ENCODE peak calls at places on chromosome X, in seven cellular contexts. V is central memory CD8-positive, alpha-beta T cell; Q is NCI-H1105; E is activated naive CD4-positive, alpha-beta T cell treated with anti-CD3 and anti-CD28 coated beads, Interleukin-2, amount 10 ng/mL, durations not matched to agents 7 days and 5 days; H is activated T-cell treated with anti-CD3 and anti-CD28 coated beads for 1 hour; T is GM20000; A is RPMI8226. P is an unnamed sample.

GRCh38 chrX:153862369-153863250 is 23.4 kb downstream of the L1CAM start:
- DNase-seq in V (no peak), Q (no peak), E (no peak), H (no peak), T (no peak), A (no peak), P (no peak)

GRCh38 chrX:121030083-121030482 is 17.3 kb upstream of the GLUD2 start:
- DNase-seq in V (no peak), Q (no peak), E (no peak), H (no peak), T (no peak), A (no peak), P (no peak)

GRCh38 chrX:67503004-67503403 is 40.8 kb upstream of the AR start:
- DNase-seq in V (no peak), Q (no peak), E (no peak), H (no peak), T (no peak), A (no peak), P (no peak)

GRCh38 chrX:17669458-17669857 is 67.8 kb upstream of the SCML1 start:
- DNase-seq in V (no peak), Q (no peak), E (no peak), H (no peak), T (no peak), A (no peak), P (no peak)

GRCh38 chrX:131762802-131763234 is 218.9 kb downstream of the OR13H1 start:
- DNase-seq in V (no peak), Q (no peak), E (no peak), H (no peak), T (no peak), A (peak), P (no peak)

GRCh38 chrX:152915541-152916241 is 17.8 kb downstream of the ZNF185 start:
- DNase-seq in V (no peak), Q (no peak), E (peak), H (no peak), T (peak), A (peak), P (peak)

GRCh38 chrX:120736989-120737388 is 107.1 kb upstream of the C1GALT1C1 start:
- DNase-seq in V (no peak), Q (no peak), E (no peak), H (no peak), T (no peak), A (no peak), P (no peak)

GRCh38 chrX:38817004-38817703 is 15.9 kb downstream of the MID1IP1 start:
- DNase-seq in V (no peak), Q (no peak), E (peak), H (no peak), T (peak), A (peak), P (peak)

GRCh38 chrX:84907324-84907946 is 96.2 kb upstream of the APOOL start:
- DNase-seq in V (no peak), Q (peak), E (no peak), H (no peak), T (no peak), A (no peak), P (peak)

GRCh38 chrX:18886005-18886343 is 97.9 kb downstream of the PHKA2 start:
- DNase-seq in V (no peak), Q (no peak), E (peak), H (no peak), T (peak), A (peak), P (no peak)

GRCh38 chrX:88613338-88613737 is 133.7 kb upstream of the CPXCR1 start:
- DNase-seq in V (no peak), Q (peak), E (no peak), H (no peak), T (no peak), A (no peak), P (peak)

GRCh38 chrX:71922697-71923096 is 12.1 kb downstream of the NHSL2 start:
- DNase-seq in V (no peak), Q (no peak), E (no peak), H (no peak), T (no peak), A (no peak), P (no peak)